ENCODE peak calls at places on chromosomes 13 and 19, in seven cellular contexts. One of them, this sample, is unnamed.

GRCh38 chr13:30004204-30004603 is 153.8 kb upstream of the UBL3 start:
- DNase-seq in mucosa of descending colon: no peak
- DNase-seq in stimulated activated CD8-positive, alpha-beta memory T cell treated with anti-CD3 and anti-CD28 coated beads, Interleukin-12 subunit alpha, Interleukin-12 subunit beta, amount 100 ng/mL, for 4 hours: no peak
- DNase-seq in fibroblast of the aortic adventitia: no peak
- DNase-seq in neural progenitor cell: no peak
- DNase-seq in cardiac fibroblast: peak; percentile 17
- DNase-seq in activated CD8-positive, alpha-beta memory T cell treated with anti-CD3 and anti-CD28 coated beads for 4 hours: no peak
- DNase-seq in this sample: peak; percentile 41

GRCh38 chr19:23420824-23421223 is 25.6 kb upstream of the ZNF91 start:
- DNase-seq in mucosa of descending colon: no peak
- DNase-seq in stimulated activated CD8-positive, alpha-beta memory T cell treated with anti-CD3 and anti-CD28 coated beads, Interleukin-12 subunit alpha, Interleukin-12 subunit beta, amount 100 ng/mL, for 4 hours: no peak
- DNase-seq in fibroblast of the aortic adventitia: no peak
- DNase-seq in neural progenitor cell: no peak
- DNase-seq in cardiac fibroblast: no peak
- DNase-seq in activated CD8-positive, alpha-beta memory T cell treated with anti-CD3 and anti-CD28 coated beads for 4 hours: no peak
- DNase-seq in this sample: no peak

GRCh38 chr13:97978661-97979450 is 25.4 kb downstream of the IPO5 start:
- DNase-seq in mucosa of descending colon: no peak
- DNase-seq in stimulated activated CD8-positive, alpha-beta memory T cell treated with anti-CD3 and anti-CD28 coated beads, Interleukin-12 subunit alpha, Interleukin-12 subunit beta, amount 100 ng/mL, for 4 hours: no peak
- DNase-seq in fibroblast of the aortic adventitia: peak; percentile 43
- DNase-seq in neural progenitor cell: peak; percentile 85
- DNase-seq in cardiac fibroblast: peak; percentile 69
- DNase-seq in activated CD8-positive, alpha-beta memory T cell treated with anti-CD3 and anti-CD28 coated beads for 4 hours: no peak
- DNase-seq in this sample: peak; percentile 54

GRCh38 chr19:36417752-36418286 is 625 bp downstream of the ZFP82 start:
- DNase-seq in mucosa of descending colon: no peak
- DNase-seq in stimulated activated CD8-positive, alpha-beta memory T cell treated with anti-CD3 and anti-CD28 coated beads, Interleukin-12 subunit alpha, Interleukin-12 subunit beta, amount 100 ng/mL, for 4 hours: no peak
- DNase-seq in fibroblast of the aortic adventitia: no peak
- DNase-seq in neural progenitor cell: peak; percentile 63
- DNase-seq in cardiac fibroblast: no peak
- DNase-seq in activated CD8-positive, alpha-beta memory T cell treated with anti-CD3 and anti-CD28 coated beads for 4 hours: no peak
- DNase-seq in this sample: no peak

GRCh38 chr13:85080726-85081125 is 718.5 kb downstream of the SLITRK6 start:
- DNase-seq in mucosa of descending colon: no peak
- DNase-seq in stimulated activated CD8-positive, alpha-beta memory T cell treated with anti-CD3 and anti-CD28 coated beads, Interleukin-12 subunit alpha, Interleukin-12 subunit beta, amount 100 ng/mL, for 4 hours: no peak
- DNase-seq in fibroblast of the aortic adventitia: no peak
- DNase-seq in neural progenitor cell: no peak
- DNase-seq in cardiac fibroblast: no peak
- DNase-seq in activated CD8-positive, alpha-beta memory T cell treated with anti-CD3 and anti-CD28 coated beads for 4 hours: no peak
- DNase-seq in this sample: no peak

GRCh38 chr19:16944626-16945363 is 56.0 kb downstream of the F2RL3 start:
- DNase-seq in mucosa of descending colon: no peak
- DNase-seq in stimulated activated CD8-positive, alpha-beta memory T cell treated with anti-CD3 and anti-CD28 coated beads, Interleukin-12 subunit alpha, Interleukin-12 subunit beta, amount 100 ng/mL, for 4 hours: no peak
- DNase-seq in fibroblast of the aortic adventitia: no peak
- DNase-seq in neural progenitor cell: no peak
- DNase-seq in cardiac fibroblast: no peak
- DNase-seq in activated CD8-positive, alpha-beta memory T cell treated with anti-CD3 and anti-CD28 coated beads for 4 hours: no peak
- DNase-seq in this sample: no peak

GRCh38 chr13:25365720-25366235 is 6.0 kb upstream of the ATP8A2 start:
- DNase-seq in mucosa of descending colon: no peak
- DNase-seq in stimulated activated CD8-positive, alpha-beta memory T cell treated with anti-CD3 and anti-CD28 coated beads, Interleukin-12 subunit alpha, Interleukin-12 subunit beta, amount 100 ng/mL, for 4 hours: no peak
- DNase-seq in fibroblast of the aortic adventitia: no peak
- DNase-seq in neural progenitor cell: no peak
- DNase-seq in cardiac fibroblast: no peak
- DNase-seq in activated CD8-positive, alpha-beta memory T cell treated with anti-CD3 and anti-CD28 coated beads for 4 hours: no peak
- DNase-seq in this sample: no peak

GRCh38 chr19:2618611-2619010 is 83.9 kb downstream of the GNG7 start:
- DNase-seq in mucosa of descending colon: peak; percentile 86
- DNase-seq in stimulated activated CD8-positive, alpha-beta memory T cell treated with anti-CD3 and anti-CD28 coated beads, Interleukin-12 subunit alpha, Interleukin-12 subunit beta, amount 100 ng/mL, for 4 hours: peak; percentile 70
- DNase-seq in fibroblast of the aortic adventitia: no peak
- DNase-seq in neural progenitor cell: no peak
- DNase-seq in cardiac fibroblast: peak; percentile 71
- DNase-seq in activated CD8-positive, alpha-beta memory T cell treated with anti-CD3 and anti-CD28 coated beads for 4 hours: peak; percentile 72
- DNase-seq in this sample: peak; percentile 58

GRCh38 chr13:23378009-23378632 is 55.4 kb downstream of the SACS start:
- DNase-seq in mucosa of descending colon: no peak
- DNase-seq in stimulated activated CD8-positive, alpha-beta memory T cell treated with anti-CD3 and anti-CD28 coated beads, Interleukin-12 subunit alpha, Interleukin-12 subunit beta, amount 100 ng/mL, for 4 hours: peak; percentile 24
- DNase-seq in fibroblast of the aortic adventitia: peak; percentile 100
- DNase-seq in neural progenitor cell: no peak
- DNase-seq in cardiac fibroblast: peak; percentile 98
- DNase-seq in activated CD8-positive, alpha-beta memory T cell treated with anti-CD3 and anti-CD28 coated beads for 4 hours: peak; percentile 62
- DNase-seq in this sample: peak; percentile 90

GRCh38 chr13:38542601-38543000 is 144.3 kb upstream of the FREM2 start:
- DNase-seq in mucosa of descending colon: no peak
- DNase-seq in stimulated activated CD8-positive, alpha-beta memory T cell treated with anti-CD3 and anti-CD28 coated beads, Interleukin-12 subunit alpha, Interleukin-12 subunit beta, amount 100 ng/mL, for 4 hours: no peak
- DNase-seq in fibroblast of the aortic adventitia: no peak
- DNase-seq in neural progenitor cell: no peak
- DNase-seq in cardiac fibroblast: no peak
- DNase-seq in activated CD8-positive, alpha-beta memory T cell treated with anti-CD3 and anti-CD28 coated beads for 4 hours: no peak
- DNase-seq in this sample: no peak

GRCh38 chr13:23668557-23668956 is 98.3 kb downstream of the TNFRSF19 start:
- DNase-seq in mucosa of descending colon: no peak
- DNase-seq in stimulated activated CD8-positive, alpha-beta memory T cell treated with anti-CD3 and anti-CD28 coated beads, Interleukin-12 subunit alpha, Interleukin-12 subunit beta, amount 100 ng/mL, for 4 hours: no peak
- DNase-seq in fibroblast of the aortic adventitia: no peak
- DNase-seq in neural progenitor cell: no peak
- DNase-seq in cardiac fibroblast: peak; percentile 42
- DNase-seq in activated CD8-positive, alpha-beta memory T cell treated with anti-CD3 and anti-CD28 coated beads for 4 hours: no peak
- DNase-seq in this sample: no peak

GRCh38 chr13:23432589-23432988 is 913 bp downstream of the SACS start:
- DNase-seq in mucosa of descending colon: no peak
- DNase-seq in stimulated activated CD8-positive, alpha-beta memory T cell treated with anti-CD3 and anti-CD28 coated beads, Interleukin-12 subunit alpha, Interleukin-12 subunit beta, amount 100 ng/mL, for 4 hours: no peak
- DNase-seq in fibroblast of the aortic adventitia: no peak
- DNase-seq in neural progenitor cell: peak; percentile 41
- DNase-seq in cardiac fibroblast: no peak
- DNase-seq in activated CD8-positive, alpha-beta memory T cell treated with anti-CD3 and anti-CD28 coated beads for 4 hours: no peak
- DNase-seq in this sample: no peak

GRCh38 chr19:510606-511100 is 3.4 kb downstream of the TPGS1 start:
- DNase-seq in mucosa of descending colon: peak; percentile 91
- DNase-seq in stimulated activated CD8-positive, alpha-beta memory T cell treated with anti-CD3 and anti-CD28 coated beads, Interleukin-12 subunit alpha, Interleukin-12 subunit beta, amount 100 ng/mL, for 4 hours: peak; percentile 80
- DNase-seq in fibroblast of the aortic adventitia: peak; percentile 76
- DNase-seq in neural progenitor cell: peak; percentile 94
- DNase-seq in cardiac fibroblast: peak; percentile 89
- DNase-seq in activated CD8-positive, alpha-beta memory T cell treated with anti-CD3 and anti-CD28 coated beads for 4 hours: peak; percentile 84
- DNase-seq in this sample: peak; percentile 96

GRCh38 chr19:42111811-42112210 is 20.4 kb downstream of the POU2F2 start:
- DNase-seq in mucosa of descending colon: no peak
- DNase-seq in stimulated activated CD8-positive, alpha-beta memory T cell treated with anti-CD3 and anti-CD28 coated beads, Interleukin-12 subunit alpha, Interleukin-12 subunit beta, amount 100 ng/mL, for 4 hours: no peak
- DNase-seq in fibroblast of the aortic adventitia: peak; percentile 57
- DNase-seq in neural progenitor cell: no peak
- DNase-seq in cardiac fibroblast: peak; percentile 68
- DNase-seq in activated CD8-positive, alpha-beta memory T cell treated with anti-CD3 and anti-CD28 coated beads for 4 hours: no peak
- DNase-seq in this sample: no peak

GRCh38 chr19:9986787-9987281 is 23.5 kb downstream of the COL5A3 start:
- DNase-seq in mucosa of descending colon: no peak
- DNase-seq in stimulated activated CD8-positive, alpha-beta memory T cell treated with anti-CD3 and anti-CD28 coated beads, Interleukin-12 subunit alpha, Interleukin-12 subunit beta, amount 100 ng/mL, for 4 hours: no peak
- DNase-seq in fibroblast of the aortic adventitia: peak; percentile 95
- DNase-seq in neural progenitor cell: peak; percentile 69
- DNase-seq in cardiac fibroblast: no peak
- DNase-seq in activated CD8-positive, alpha-beta memory T cell treated with anti-CD3 and anti-CD28 coated beads for 4 hours: no peak
- DNase-seq in this sample: peak; percentile 40

GRCh38 chr19:6253886-6254285 is 25.9 kb downstream of the MLLT1 start:
- DNase-seq in mucosa of descending colon: peak; percentile 5
- DNase-seq in stimulated activated CD8-positive, alpha-beta memory T cell treated with anti-CD3 and anti-CD28 coated beads, Interleukin-12 subunit alpha, Interleukin-12 subunit beta, amount 100 ng/mL, for 4 hours: no peak
- DNase-seq in fibroblast of the aortic adventitia: no peak
- DNase-seq in neural progenitor cell: no peak
- DNase-seq in cardiac fibroblast: no peak
- DNase-seq in activated CD8-positive, alpha-beta memory T cell treated with anti-CD3 and anti-CD28 coated beads for 4 hours: no peak
- DNase-seq in this sample: no peak

GRCh38 chr13:110890279-110891150 is 24.4 kb downstream of the ANKRD10 start:
- DNase-seq in mucosa of descending colon: no peak
- DNase-seq in stimulated activated CD8-positive, alpha-beta memory T cell treated with anti-CD3 and anti-CD28 coated beads, Interleukin-12 subunit alpha, Interleukin-12 subunit beta, amount 100 ng/mL, for 4 hours: no peak
- DNase-seq in fibroblast of the aortic adventitia: no peak
- DNase-seq in neural progenitor cell: no peak
- DNase-seq in cardiac fibroblast: no peak
- DNase-seq in activated CD8-positive, alpha-beta memory T cell treated with anti-CD3 and anti-CD28 coated beads for 4 hours: no peak
- DNase-seq in this sample: no peak

GRCh38 chr13:113043001-113043630 is 62.5 kb upstream of the F7 start:
- DNase-seq in mucosa of descending colon: peak; percentile 16
- DNase-seq in stimulated activated CD8-positive, alpha-beta memory T cell treated with anti-CD3 and anti-CD28 coated beads, Interleukin-12 subunit alpha, Interleukin-12 subunit beta, amount 100 ng/mL, for 4 hours: no peak
- DNase-seq in fibroblast of the aortic adventitia: no peak
- DNase-seq in neural progenitor cell: no peak
- DNase-seq in cardiac fibroblast: no peak
- DNase-seq in activated CD8-positive, alpha-beta memory T cell treated with anti-CD3 and anti-CD28 coated beads for 4 hours: no peak
- DNase-seq in this sample: no peak

GRCh38 chr19:46408611-46409039 is 4.7 kb downstream of the CCDC8 start:
- DNase-seq in mucosa of descending colon: peak; percentile 65
- DNase-seq in stimulated activated CD8-positive, alpha-beta memory T cell treated with anti-CD3 and anti-CD28 coated beads, Interleukin-12 subunit alpha, Interleukin-12 subunit beta, amount 100 ng/mL, for 4 hours: no peak
- DNase-seq in fibroblast of the aortic adventitia: peak; percentile 63
- DNase-seq in neural progenitor cell: peak; percentile 44
- DNase-seq in cardiac fibroblast: no peak
- DNase-seq in activated CD8-positive, alpha-beta memory T cell treated with anti-CD3 and anti-CD28 coated beads for 4 hours: no peak
- DNase-seq in this sample: peak; percentile 71

GRCh38 chr13:76937416-76937815 is 10.9 kb upstream of the ACOD1 start:
- DNase-seq in mucosa of descending colon: no peak
- DNase-seq in stimulated activated CD8-positive, alpha-beta memory T cell treated with anti-CD3 and anti-CD28 coated beads, Interleukin-12 subunit alpha, Interleukin-12 subunit beta, amount 100 ng/mL, for 4 hours: no peak
- DNase-seq in fibroblast of the aortic adventitia: peak; percentile 97
- DNase-seq in neural progenitor cell: no peak
- DNase-seq in cardiac fibroblast: peak; percentile 96
- DNase-seq in activated CD8-positive, alpha-beta memory T cell treated with anti-CD3 and anti-CD28 coated beads for 4 hours: no peak
- DNase-seq in this sample: peak; percentile 86

GRCh38 chr19:6066661-6067646 is 43.3 kb downstream of the RFX2 start:
- DNase-seq in mucosa of descending colon: peak; percentile 90
- DNase-seq in stimulated activated CD8-positive, alpha-beta memory T cell treated with anti-CD3 and anti-CD28 coated beads, Interleukin-12 subunit alpha, Interleukin-12 subunit beta, amount 100 ng/mL, for 4 hours: no peak
- DNase-seq in fibroblast of the aortic adventitia: peak; percentile 95
- DNase-seq in neural progenitor cell: peak; percentile 98
- DNase-seq in cardiac fibroblast: peak; percentile 94
- DNase-seq in activated CD8-positive, alpha-beta memory T cell treated with anti-CD3 and anti-CD28 coated beads for 4 hours: no peak
- DNase-seq in this sample: peak; percentile 94

GRCh38 chr13:65292488-65292901 is 1937.6 kb downstream of the PCDH9 start:
- DNase-seq in mucosa of descending colon: no peak
- DNase-seq in stimulated activated CD8-positive, alpha-beta memory T cell treated with anti-CD3 and anti-CD28 coated beads, Interleukin-12 subunit alpha, Interleukin-12 subunit beta, amount 100 ng/mL, for 4 hours: no peak
- DNase-seq in fibroblast of the aortic adventitia: peak; percentile 41
- DNase-seq in neural progenitor cell: peak; percentile 40
- DNase-seq in cardiac fibroblast: peak; percentile 33
- DNase-seq in activated CD8-positive, alpha-beta memory T cell treated with anti-CD3 and anti-CD28 coated beads for 4 hours: no peak
- DNase-seq in this sample: peak; percentile 77

GRCh38 chr13:80168089-80168850 is 172.7 kb downstream of the SPRY2 start:
- DNase-seq in mucosa of descending colon: no peak
- DNase-seq in stimulated activated CD8-positive, alpha-beta memory T cell treated with anti-CD3 and anti-CD28 coated beads, Interleukin-12 subunit alpha, Interleukin-12 subunit beta, amount 100 ng/mL, for 4 hours: no peak
- DNase-seq in fibroblast of the aortic adventitia: peak; percentile 31
- DNase-seq in neural progenitor cell: no peak
- DNase-seq in cardiac fibroblast: peak; percentile 17
- DNase-seq in activated CD8-positive, alpha-beta memory T cell treated with anti-CD3 and anti-CD28 coated beads for 4 hours: no peak
- DNase-seq in this sample: peak; percentile 24

GRCh38 chr13:41587490-41587889 is 130.1 kb downstream of the RGCC start:
- DNase-seq in mucosa of descending colon: no peak
- DNase-seq in stimulated activated CD8-positive, alpha-beta memory T cell treated with anti-CD3 and anti-CD28 coated beads, Interleukin-12 subunit alpha, Interleukin-12 subunit beta, amount 100 ng/mL, for 4 hours: no peak
- DNase-seq in fibroblast of the aortic adventitia: no peak
- DNase-seq in neural progenitor cell: peak; percentile 24
- DNase-seq in cardiac fibroblast: no peak
- DNase-seq in activated CD8-positive, alpha-beta memory T cell treated with anti-CD3 and anti-CD28 coated beads for 4 hours: peak; percentile 9
- DNase-seq in this sample: no peak

GRCh38 chr13:101623469-101624209 is 171.2 kb downstream of the ITGBL1 start:
- DNase-seq in mucosa of descending colon: no peak
- DNase-seq in stimulated activated CD8-positive, alpha-beta memory T cell treated with anti-CD3 and anti-CD28 coated beads, Interleukin-12 subunit alpha, Interleukin-12 subunit beta, amount 100 ng/mL, for 4 hours: no peak
- DNase-seq in fibroblast of the aortic adventitia: peak; percentile 37
- DNase-seq in neural progenitor cell: no peak
- DNase-seq in cardiac fibroblast: peak; percentile 52
- DNase-seq in activated CD8-positive, alpha-beta memory T cell treated with anti-CD3 and anti-CD28 coated beads for 4 hours: no peak
- DNase-seq in this sample: no peak

GRCh38 chr13:40379186-40379585 is 287.3 kb downstream of the FOXO1 start:
- DNase-seq in mucosa of descending colon: no peak
- DNase-seq in stimulated activated CD8-positive, alpha-beta memory T cell treated with anti-CD3 and anti-CD28 coated beads, Interleukin-12 subunit alpha, Interleukin-12 subunit beta, amount 100 ng/mL, for 4 hours: no peak
- DNase-seq in fibroblast of the aortic adventitia: no peak
- DNase-seq in neural progenitor cell: no peak
- DNase-seq in cardiac fibroblast: no peak
- DNase-seq in activated CD8-positive, alpha-beta memory T cell treated with anti-CD3 and anti-CD28 coated beads for 4 hours: no peak
- DNase-seq in this sample: no peak

GRCh38 chr13:26923824-26924605 is 163.4 kb upstream of the GPR12 start:
- DNase-seq in mucosa of descending colon: no peak
- DNase-seq in stimulated activated CD8-positive, alpha-beta memory T cell treated with anti-CD3 and anti-CD28 coated beads, Interleukin-12 subunit alpha, Interleukin-12 subunit beta, amount 100 ng/mL, for 4 hours: no peak
- DNase-seq in fibroblast of the aortic adventitia: peak; percentile 78
- DNase-seq in neural progenitor cell: no peak
- DNase-seq in cardiac fibroblast: peak; percentile 56
- DNase-seq in activated CD8-positive, alpha-beta memory T cell treated with anti-CD3 and anti-CD28 coated beads for 4 hours: no peak
- DNase-seq in this sample: peak; percentile 28

GRCh38 chr13:100694722-100695644 is 20.4 kb upstream of the TMTC4 start:
- DNase-seq in mucosa of descending colon: no peak
- DNase-seq in stimulated activated CD8-positive, alpha-beta memory T cell treated with anti-CD3 and anti-CD28 coated beads, Interleukin-12 subunit alpha, Interleukin-12 subunit beta, amount 100 ng/mL, for 4 hours: no peak
- DNase-seq in fibroblast of the aortic adventitia: peak; percentile 97
- DNase-seq in neural progenitor cell: peak; percentile 77
- DNase-seq in cardiac fibroblast: peak; percentile 76
- DNase-seq in activated CD8-positive, alpha-beta memory T cell treated with anti-CD3 and anti-CD28 coated beads for 4 hours: no peak
- DNase-seq in this sample: peak; percentile 48

This sample was measured in adipocyte.